ENCODE peak calls at places on chromosome 9, in eight cellular contexts. A is effector memory CD4-positive, alpha-beta T cell; Z is mesenchymal stem cell; X is cardiac muscle cell; Q is CD8-positive, alpha-beta T cell; L is PC-3; M is HCT116; J is CD8-positive, alpha-beta memory T cell. I is an unnamed sample.

GRCh38 chr9:136840140-136840876 is 2.0 kb upstream of the AJM1 start:
- DNase-seq in X (no peak), Z (no peak), M (no peak), J (no peak), A (no peak), Q (no peak), L (no peak), I (no peak)

GRCh38 chr9:112487008-112487798 is 576 bp downstream of the KIAA1958 start:
- DNase-seq in L (peak; percentile 42), A (peak; percentile 8), J (peak; percentile 70), Q (peak; percentile 31), M (peak; percentile 27), X (peak; percentile 66), Z (peak; percentile 63), I (peak; percentile 76)

GRCh38 chr9:130183133-130183762 is 11.0 kb downstream of the NCS1 start:
- DNase-seq in Z (peak; percentile 82), L (no peak), M (no peak), A (no peak), X (peak; percentile 76), J (no peak), Q (no peak), I (peak; percentile 85)

GRCh38 chr9:72187296-72187695 is 38.1 kb downstream of the GDA start:
- DNase-seq in Z (no peak), J (no peak), Q (no peak), L (no peak), X (no peak), M (no peak), A (no peak), I (no peak)

GRCh38 chr9:93119953-93120845 is 13.9 kb downstream of the NINJ1 start:
- DNase-seq in M (peak; percentile 83), A (no peak), J (peak; percentile 38), L (peak; percentile 85), Z (peak; percentile 91), X (no peak), Q (no peak), I (peak; percentile 95)

GRCh38 chr9:127049044-127049443 is 73.4 kb downstream of the ANGPTL2 start:
- DNase-seq in M (no peak), Q (peak; percentile 3), A (no peak), X (no peak), Z (peak; percentile 92), J (no peak), L (peak; percentile 92), I (peak; percentile 94)

GRCh38 chr9:132768932-132769894 is 98.9 kb downstream of the GTF3C4 start:
- DNase-seq in J (peak; percentile 63), Z (peak; percentile 80), X (peak; percentile 27), Q (peak; percentile 48), M (no peak), L (peak; percentile 41), A (peak; percentile 23), I (peak; percentile 70)

GRCh38 chr9:96149881-96150280 is 152.1 kb downstream of the HSD17B3 start:
- DNase-seq in X (no peak), M (no peak), A (no peak), L (no peak), Q (no peak), Z (no peak), J (no peak), I (no peak)

GRCh38 chr9:136978073-136978864 is 965 bp downstream of the PTGDS start:
- DNase-seq in M (no peak), X (peak; percentile 88), L (peak; percentile 16), J (peak; percentile 68), A (peak; percentile 76), Q (peak; percentile 60), Z (peak; percentile 66), I (peak; percentile 77)

GRCh38 chr9:98007251-98007928 is 24.2 kb downstream of the ANP32B start:
- DNase-seq in M (no peak), Z (peak; percentile 10), J (no peak), Q (no peak), X (no peak), A (no peak), L (peak; percentile 36), I (peak; percentile 25)

GRCh38 chr9:32382582-32383320 is 1.7 kb upstream of the ACO1 start:
- DNase-seq in X (no peak), L (no peak), Q (no peak), A (no peak), J (no peak), Z (no peak), M (no peak), I (no peak)

GRCh38 chr9:110809038-110809595 is 140.5 kb downstream of the MUSK start:
- DNase-seq in A (no peak), M (no peak), Z (no peak), Q (no peak), L (no peak), X (no peak), J (no peak), I (no peak)

GRCh38 chr9:581673-582497 is 259.6 kb upstream of the DMRT1 start:
- DNase-seq in X (peak; percentile 16), M (peak; percentile 2), L (peak; percentile 15), Q (no peak), Z (no peak), A (no peak), J (no peak), I (no peak)

GRCh38 chr9:126206099-126206498 is 120.5 kb upstream of the MVB12B start:
- DNase-seq in J (no peak), M (no peak), L (no peak), A (no peak), Z (no peak), X (no peak), Q (no peak), I (no peak)

GRCh38 chr9:116365056-116365471 is 211.5 kb downstream of the PAPPA start:
- DNase-seq in J (no peak), X (no peak), L (peak; percentile 66), Q (no peak), A (no peak), Z (peak; percentile 38), M (no peak), I (peak; percentile 83)

GRCh38 chr9:132769895-132770774 is 99.9 kb downstream of the GTF3C4 start:
- DNase-seq in J (peak; percentile 67), M (no peak), X (peak; percentile 57), L (peak; percentile 18), A (peak; percentile 11), Q (peak; percentile 49), Z (peak; percentile 78), I (peak; percentile 81)

GRCh38 chr9:137764171-137764671 is 113.4 kb upstream of the CACNA1B start:
- DNase-seq in L (no peak), J (no peak), Z (no peak), Q (no peak), X (no peak), A (no peak), M (no peak), I (no peak)

GRCh38 chr9:127092041-127092608 is 30.3 kb downstream of the ANGPTL2 start:
- DNase-seq in X (no peak), A (no peak), Z (no peak), L (no peak), M (no peak), Q (no peak), J (no peak), I (no peak)

GRCh38 chr9:6715755-6716643 is 41.8 kb upstream of the KDM4C start:
- DNase-seq in Z (no peak), A (peak; percentile 34), J (peak; percentile 65), M (peak; percentile 56), Q (peak; percentile 59), X (no peak), L (peak; percentile 36), I (peak; percentile 46)

GRCh38 chr9:6869081-6869948 is 111.5 kb downstream of the KDM4C start:
- DNase-seq in L (no peak), Q (no peak), M (no peak), J (no peak), X (peak; percentile 46), Z (peak; percentile 18), A (no peak), I (no peak)

GRCh38 chr9:127422133-127422782 is 1.9 kb upstream of the ZNF79 start:
- DNase-seq in J (no peak), A (no peak), X (no peak), Z (no peak), L (no peak), M (no peak), Q (no peak), I (no peak)

GRCh38 chr9:81694541-81694940 is 5.2 kb upstream of the TLE1 start:
- DNase-seq in L (no peak), J (no peak), Q (no peak), M (no peak), A (no peak), Z (peak; percentile 36), X (no peak), I (no peak)

GRCh38 chr9:111622626-111623025 is 8.5 kb upstream of the DNAJC25 start:
- DNase-seq in Q (no peak), J (no peak), Z (peak; percentile 86), L (peak; percentile 88), M (no peak), X (no peak), A (no peak), I (peak; percentile 87)

GRCh38 chr9:134475051-134475790 is 149.0 kb downstream of the RXRA start:
- DNase-seq in Z (peak; percentile 80), J (peak; percentile 68), X (no peak), L (no peak), A (no peak), M (no peak), Q (peak; percentile 9), I (peak; percentile 93)
- H3K27ac ChIP-seq in Z (no peak overlapping the region), J (no peak overlapping the region), X (no peak overlapping the region), L (no peak overlapping the region), A (peak overlapping the region; percentile 25), M (no peak overlapping the region), Q (peak overlapping the region; percentile 64), I (no peak overlapping the region)

DNA sequence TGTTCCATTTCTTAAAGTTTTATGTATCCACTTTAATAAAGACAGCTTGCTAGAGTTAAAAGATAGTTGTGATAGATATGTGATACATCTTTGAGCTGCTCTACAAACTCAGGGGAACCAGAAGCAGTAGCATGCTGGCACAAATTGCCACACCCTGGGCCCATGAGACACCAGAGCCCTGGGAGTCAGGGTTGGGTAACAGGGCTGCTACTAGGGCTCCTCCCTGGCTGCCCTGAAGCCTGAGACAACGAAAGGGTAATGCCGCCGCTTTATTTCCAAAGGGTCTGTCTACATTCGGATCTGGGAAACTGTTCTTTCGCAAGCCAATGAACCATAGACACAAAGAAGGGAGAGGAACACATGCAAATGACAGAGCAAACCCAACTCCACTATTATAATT is 29.2 kb downstream of the PTPN3 start:
- DNase-seq in A (no peak), Q (no peak), Z (no peak), L (no peak), X (no peak), M (no peak), J (no peak), I (peak; percentile 29)
- H3K27ac ChIP-seq in A (no peak overlapping the region), Q (no peak overlapping the region), Z (no peak overlapping the region), L (no peak overlapping the region), X (no peak overlapping the region), M (no peak overlapping the region), J (no peak overlapping the region), I (no peak overlapping the region)

DNA sequence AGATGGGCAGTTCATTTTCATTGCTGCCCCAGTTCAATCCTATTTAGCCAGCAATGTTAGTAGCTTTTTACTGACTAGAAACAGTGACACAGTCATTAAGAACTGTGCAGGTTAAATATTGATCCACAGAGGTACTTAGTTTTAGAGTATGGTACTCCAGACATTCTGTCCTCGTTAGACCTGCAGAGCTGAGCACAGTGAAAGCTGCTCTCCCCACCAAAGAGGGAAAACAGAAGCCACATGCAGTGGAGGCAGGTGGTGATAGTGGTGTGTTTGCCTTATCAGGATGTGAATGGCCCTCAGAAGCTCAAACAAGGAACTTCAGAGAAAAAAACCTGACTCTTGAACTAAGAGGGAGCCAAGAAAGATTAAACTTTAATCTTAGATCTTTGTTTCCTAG is 75.5 kb downstream of the UNC13B start:
- DNase-seq in M (no peak), A (no peak), X (peak; percentile 31), L (no peak), Q (no peak), J (no peak), Z (no peak), I (no peak)
- H3K27ac ChIP-seq in M (no peak overlapping the region), A (no peak overlapping the region), X (peak overlapping the region; percentile 82), L (no peak overlapping the region), Q (no peak overlapping the region), J (no peak overlapping the region), Z (no peak overlapping the region), I (no peak overlapping the region)

GRCh38 chr9:37408933-37409710 is 13.4 kb upstream of the GRHPR start:
- DNase-seq in J (no peak), L (no peak), A (peak; percentile 72), Q (peak; percentile 25), Z (no peak), X (no peak), M (no peak), I (no peak)
- H3K27ac ChIP-seq in J (no peak overlapping the region), L (no peak overlapping the region), A (no peak overlapping the region), Q (no peak overlapping the region), Z (no peak overlapping the region), X (no peak overlapping the region), M (no peak overlapping the region), I (no peak overlapping the region)